ENCODE peak calls at places on chromosomes 3 and 15, in eight cellular contexts. One of them, this sample, is unnamed.

GRCh38 chr3:157063926-157064325 is 96.0 kb downstream of the CCNL1 start:
- DNase-seq in Caki2: no peak
- DNase-seq in left ventricle myocardium inferior: no peak
- DNase-seq in CD4-positive, CD25-positive, alpha-beta regulatory T cell: no peak
- DNase-seq in ACHN: no peak
- DNase-seq in progenitor cell of endocrine pancreas: no peak
- DNase-seq in NCI-H345: no peak
- DNase-seq in Peyer's patch: no peak
- DNase-seq in this sample: no peak

GRCh38 chr3:23762214-23763039 is 43.3 kb upstream of the UBE2E1 start:
- DNase-seq in left ventricle myocardium inferior: no peak
- DNase-seq in CD4-positive, CD25-positive, alpha-beta regulatory T cell: no peak
- DNase-seq in NCI-H345: no peak
- DNase-seq in progenitor cell of endocrine pancreas: no peak
- DNase-seq in Caki2: no peak
- DNase-seq in Peyer's patch: no peak
- DNase-seq in ACHN: no peak
- DNase-seq in this sample: no peak

GRCh38 chr3:46935168-46935858 is 41.2 kb downstream of the CCDC12 start:
- DNase-seq in NCI-H345: no peak
- DNase-seq in Peyer's patch: no peak
- DNase-seq in Caki2: peak; percentile 89
- DNase-seq in progenitor cell of endocrine pancreas: no peak
- DNase-seq in CD4-positive, CD25-positive, alpha-beta regulatory T cell: no peak
- DNase-seq in ACHN: peak; percentile 95
- DNase-seq in left ventricle myocardium inferior: peak; percentile 83
- DNase-seq in this sample: peak; percentile 91

GRCh38 chr3:186969607-186970006 is 39.3 kb downstream of the ST6GAL1 start:
- DNase-seq in ACHN: no peak
- DNase-seq in CD4-positive, CD25-positive, alpha-beta regulatory T cell: no peak
- DNase-seq in progenitor cell of endocrine pancreas: no peak
- DNase-seq in left ventricle myocardium inferior: no peak
- DNase-seq in Peyer's patch: no peak
- DNase-seq in NCI-H345: no peak
- DNase-seq in Caki2: no peak
- DNase-seq in this sample: no peak

GRCh38 chr3:131349946-131350347 is 31.6 kb upstream of the NUDT16 start:
- DNase-seq in CD4-positive, CD25-positive, alpha-beta regulatory T cell: no peak
- DNase-seq in Peyer's patch: no peak
- DNase-seq in left ventricle myocardium inferior: peak; percentile 35
- DNase-seq in progenitor cell of endocrine pancreas: no peak
- DNase-seq in ACHN: peak; percentile 59
- DNase-seq in NCI-H345: no peak
- DNase-seq in Caki2: peak; percentile 33
- DNase-seq in this sample: peak; percentile 26

GRCh38 chr3:46586738-46587246 is 20.7 kb upstream of the LRRC2 start:
- DNase-seq in NCI-H345: no peak
- DNase-seq in CD4-positive, CD25-positive, alpha-beta regulatory T cell: no peak
- DNase-seq in Peyer's patch: no peak
- DNase-seq in ACHN: no peak
- DNase-seq in Caki2: no peak
- DNase-seq in left ventricle myocardium inferior: no peak
- DNase-seq in progenitor cell of endocrine pancreas: no peak
- DNase-seq in this sample: no peak

GRCh38 chr15:63022181-63022580 is 20.4 kb upstream of the TPM1 start:
- DNase-seq in Peyer's patch: no peak
- DNase-seq in ACHN: no peak
- DNase-seq in Caki2: no peak
- DNase-seq in progenitor cell of endocrine pancreas: no peak
- DNase-seq in left ventricle myocardium inferior: no peak
- DNase-seq in CD4-positive, CD25-positive, alpha-beta regulatory T cell: no peak
- DNase-seq in NCI-H345: no peak
- DNase-seq in this sample: no peak

GRCh38 chr3:46496745-46497555 is 826 bp upstream of the RTP3 start:
- DNase-seq in progenitor cell of endocrine pancreas: no peak
- DNase-seq in Caki2: no peak
- DNase-seq in ACHN: peak; percentile 3
- DNase-seq in left ventricle myocardium inferior: no peak
- DNase-seq in CD4-positive, CD25-positive, alpha-beta regulatory T cell: no peak
- DNase-seq in NCI-H345: no peak
- DNase-seq in Peyer's patch: no peak
- DNase-seq in this sample: no peak

GRCh38 chr3:185929192-185930151 is 8.3 kb downstream of the TRA2B start:
- DNase-seq in progenitor cell of endocrine pancreas: no peak
- DNase-seq in NCI-H345: no peak
- DNase-seq in ACHN: no peak
- DNase-seq in Caki2: no peak
- DNase-seq in CD4-positive, CD25-positive, alpha-beta regulatory T cell: no peak
- DNase-seq in left ventricle myocardium inferior: no peak
- DNase-seq in Peyer's patch: no peak
- DNase-seq in this sample: no peak

GRCh38 chr15:38912067-38912466 is 347.5 kb upstream of the RASGRP1 start:
- DNase-seq in progenitor cell of endocrine pancreas: no peak
- DNase-seq in ACHN: no peak
- DNase-seq in NCI-H345: no peak
- DNase-seq in Peyer's patch: no peak
- DNase-seq in Caki2: no peak
- DNase-seq in left ventricle myocardium inferior: no peak
- DNase-seq in CD4-positive, CD25-positive, alpha-beta regulatory T cell: no peak
- DNase-seq in this sample: no peak

GRCh38 chr3:127250032-127250431 is 37.8 kb downstream of the PRR20G start:
- DNase-seq in NCI-H345: no peak
- DNase-seq in Peyer's patch: no peak
- DNase-seq in Caki2: no peak
- DNase-seq in ACHN: no peak
- DNase-seq in CD4-positive, CD25-positive, alpha-beta regulatory T cell: no peak
- DNase-seq in left ventricle myocardium inferior: no peak
- DNase-seq in progenitor cell of endocrine pancreas: no peak
- DNase-seq in this sample: no peak

GRCh38 chr15:25529774-25530173 is 91.0 kb upstream of the UBE3A start:
- DNase-seq in Peyer's patch: no peak
- DNase-seq in left ventricle myocardium inferior: no peak
- DNase-seq in CD4-positive, CD25-positive, alpha-beta regulatory T cell: no peak
- DNase-seq in progenitor cell of endocrine pancreas: no peak
- DNase-seq in ACHN: no peak
- DNase-seq in Caki2: no peak
- DNase-seq in NCI-H345: no peak
- DNase-seq in this sample: no peak

GRCh38 chr3:64238971-64239667 is 13.9 kb upstream of the PRICKLE2 start:
- DNase-seq in NCI-H345: no peak
- DNase-seq in CD4-positive, CD25-positive, alpha-beta regulatory T cell: no peak
- DNase-seq in Caki2: peak; percentile 58
- DNase-seq in progenitor cell of endocrine pancreas: no peak
- DNase-seq in left ventricle myocardium inferior: peak; percentile 76
- DNase-seq in ACHN: peak; percentile 91
- DNase-seq in Peyer's patch: no peak
- DNase-seq in this sample: peak; percentile 84

GRCh38 chr3:33461097-33461496 is 20.9 kb upstream of the UBP1 start:
- DNase-seq in progenitor cell of endocrine pancreas: no peak
- DNase-seq in NCI-H345: no peak
- DNase-seq in Caki2: no peak
- DNase-seq in Peyer's patch: no peak
- DNase-seq in left ventricle myocardium inferior: no peak
- DNase-seq in ACHN: no peak
- DNase-seq in CD4-positive, CD25-positive, alpha-beta regulatory T cell: no peak
- DNase-seq in this sample: no peak

GRCh38 chr15:85297537-85297936 is 82.9 kb upstream of the AKAP13 start:
- DNase-seq in Peyer's patch: no peak
- DNase-seq in CD4-positive, CD25-positive, alpha-beta regulatory T cell: no peak
- DNase-seq in ACHN: no peak
- DNase-seq in left ventricle myocardium inferior: no peak
- DNase-seq in progenitor cell of endocrine pancreas: no peak
- DNase-seq in Caki2: no peak
- DNase-seq in NCI-H345: no peak
- DNase-seq in this sample: no peak

GRCh38 chr3:123347691-123348264 is 101.1 kb downstream of the ADCY5 start:
- DNase-seq in Peyer's patch: peak; percentile 26
- DNase-seq in progenitor cell of endocrine pancreas: no peak
- DNase-seq in CD4-positive, CD25-positive, alpha-beta regulatory T cell: no peak
- DNase-seq in NCI-H345: peak; percentile 8
- DNase-seq in ACHN: no peak
- DNase-seq in left ventricle myocardium inferior: no peak
- DNase-seq in Caki2: no peak
- DNase-seq in this sample: no peak

GRCh38 chr3:127889976-127890650 is 24.9 kb upstream of the KBTBD12 start:
- DNase-seq in Peyer's patch: no peak
- DNase-seq in progenitor cell of endocrine pancreas: no peak
- DNase-seq in NCI-H345: no peak
- DNase-seq in Caki2: no peak
- DNase-seq in left ventricle myocardium inferior: no peak
- DNase-seq in ACHN: no peak
- DNase-seq in CD4-positive, CD25-positive, alpha-beta regulatory T cell: no peak
- DNase-seq in this sample: no peak

This sample was measured in left cardiac atrium.